ENCODE peak calls at places on chromosomes 7 and 10, in four cellular contexts. One of them, this sample, is unnamed.
A peak's percentile ranks its signal among the peaks of the same experiment; 100 is the strongest.

GRCh38 chr7:5827755-5828154 is 46.3 kb upstream of the RNF216 start:
- DNase-seq in GM03348: no peak
- DNase-seq in stimulated activated CD8-positive, alpha-beta memory T cell treated with anti-CD3 and anti-CD28 coated beads, Interleukin-2, amount 100 ng/mL, for 1 hour: no peak
- DNase-seq in endothelial cell: peak; percentile 43
- DNase-seq in this sample: peak; percentile 14

GRCh38 chr7:22357311-22358175 is 589 bp upstream of the RAPGEF5 start:
- DNase-seq in stimulated activated CD8-positive, alpha-beta memory T cell treated with anti-CD3 and anti-CD28 coated beads, Interleukin-2, amount 100 ng/mL, for 1 hour: no peak
- DNase-seq in endothelial cell: peak; percentile 3
- DNase-seq in GM03348: no peak
- DNase-seq in this sample: peak; percentile 2

GRCh38 chr7:158400601-158401225 is 186.9 kb downstream of the PTPRN2 start:
- DNase-seq in GM03348: no peak
- DNase-seq in stimulated activated CD8-positive, alpha-beta memory T cell treated with anti-CD3 and anti-CD28 coated beads, Interleukin-2, amount 100 ng/mL, for 1 hour: no peak
- DNase-seq in endothelial cell: no peak
- DNase-seq in this sample: no peak

GRCh38 chr10:8054498-8055407 is at the start of gene GATA3:
- DNase-seq in endothelial cell: peak; percentile 82
- DNase-seq in GM03348: peak; percentile 65
- DNase-seq in stimulated activated CD8-positive, alpha-beta memory T cell treated with anti-CD3 and anti-CD28 coated beads, Interleukin-2, amount 100 ng/mL, for 1 hour: peak; percentile 69
- DNase-seq in this sample: peak; percentile 82

GRCh38 chr7:135743907-135744789 is 4.5 kb downstream of the FAM180A start:
- DNase-seq in endothelial cell: no peak
- DNase-seq in GM03348: peak; percentile 41
- DNase-seq in stimulated activated CD8-positive, alpha-beta memory T cell treated with anti-CD3 and anti-CD28 coated beads, Interleukin-2, amount 100 ng/mL, for 1 hour: no peak
- DNase-seq in this sample: no peak

GRCh38 chr10:107689318-107689717 is 524.8 kb upstream of the SORCS1 start:
- DNase-seq in GM03348: peak; percentile 2
- DNase-seq in stimulated activated CD8-positive, alpha-beta memory T cell treated with anti-CD3 and anti-CD28 coated beads, Interleukin-2, amount 100 ng/mL, for 1 hour: no peak
- DNase-seq in endothelial cell: no peak
- DNase-seq in this sample: no peak

GRCh38 chr10:78203915-78204818 is 170.5 kb downstream of the RPS24 start:
- DNase-seq in stimulated activated CD8-positive, alpha-beta memory T cell treated with anti-CD3 and anti-CD28 coated beads, Interleukin-2, amount 100 ng/mL, for 1 hour: no peak
- DNase-seq in GM03348: peak; percentile 29
- DNase-seq in endothelial cell: no peak
- DNase-seq in this sample: peak; percentile 68

GRCh38 chr7:2716488-2716887 is 28.5 kb downstream of the AMZ1 start:
- DNase-seq in stimulated activated CD8-positive, alpha-beta memory T cell treated with anti-CD3 and anti-CD28 coated beads, Interleukin-2, amount 100 ng/mL, for 1 hour: no peak
- DNase-seq in endothelial cell: no peak
- DNase-seq in GM03348: no peak
- DNase-seq in this sample: no peak

GRCh38 chr10:114073787-114074186 is 30.1 kb downstream of the ADRB1 start:
- DNase-seq in endothelial cell: no peak
- DNase-seq in stimulated activated CD8-positive, alpha-beta memory T cell treated with anti-CD3 and anti-CD28 coated beads, Interleukin-2, amount 100 ng/mL, for 1 hour: no peak
- DNase-seq in GM03348: no peak
- DNase-seq in this sample: no peak

GRCh38 chr10:3067045-3067858 is at the start of gene PFKP:
- DNase-seq in stimulated activated CD8-positive, alpha-beta memory T cell treated with anti-CD3 and anti-CD28 coated beads, Interleukin-2, amount 100 ng/mL, for 1 hour: peak; percentile 36
- DNase-seq in endothelial cell: peak; percentile 33
- DNase-seq in GM03348: peak; percentile 79
- DNase-seq in this sample: peak; percentile 81

GRCh38 chr10:98172073-98172472 is 37.6 kb downstream of the R3HCC1L start:
- DNase-seq in endothelial cell: no peak
- DNase-seq in stimulated activated CD8-positive, alpha-beta memory T cell treated with anti-CD3 and anti-CD28 coated beads, Interleukin-2, amount 100 ng/mL, for 1 hour: no peak
- DNase-seq in GM03348: peak; percentile 65
- DNase-seq in this sample: peak; percentile 76

GRCh38 chr7:104901239-104901638 is 112.8 kb upstream of the KMT2E start:
- DNase-seq in stimulated activated CD8-positive, alpha-beta memory T cell treated with anti-CD3 and anti-CD28 coated beads, Interleukin-2, amount 100 ng/mL, for 1 hour: no peak
- DNase-seq in endothelial cell: no peak
- DNase-seq in GM03348: no peak
- DNase-seq in this sample: no peak

GRCh38 chr7:16891874-16892620 is 10.3 kb upstream of the AGR3 start:
- DNase-seq in stimulated activated CD8-positive, alpha-beta memory T cell treated with anti-CD3 and anti-CD28 coated beads, Interleukin-2, amount 100 ng/mL, for 1 hour: no peak
- DNase-seq in GM03348: no peak
- DNase-seq in endothelial cell: no peak
- DNase-seq in this sample: no peak

GRCh38 chr7:132742152-132742551 is 165.9 kb upstream of the PLXNA4 start:
- DNase-seq in endothelial cell: no peak
- DNase-seq in stimulated activated CD8-positive, alpha-beta memory T cell treated with anti-CD3 and anti-CD28 coated beads, Interleukin-2, amount 100 ng/mL, for 1 hour: no peak
- DNase-seq in GM03348: no peak
- DNase-seq in this sample: no peak

GRCh38 chr7:65354263-65354662 is 19.4 kb upstream of the ZNF92 start:
- DNase-seq in stimulated activated CD8-positive, alpha-beta memory T cell treated with anti-CD3 and anti-CD28 coated beads, Interleukin-2, amount 100 ng/mL, for 1 hour: no peak
- DNase-seq in endothelial cell: no peak
- DNase-seq in GM03348: no peak
- DNase-seq in this sample: no peak

GRCh38 chr10:23478570-23478969 is 39.7 kb downstream of the OTUD1 start:
- DNase-seq in GM03348: no peak
- DNase-seq in endothelial cell: no peak
- DNase-seq in stimulated activated CD8-positive, alpha-beta memory T cell treated with anti-CD3 and anti-CD28 coated beads, Interleukin-2, amount 100 ng/mL, for 1 hour: no peak
- DNase-seq in this sample: peak; percentile 3

GRCh38 chr7:46654546-46655443 is 733.7 kb upstream of the IGFBP3 start:
- DNase-seq in endothelial cell: no peak
- DNase-seq in stimulated activated CD8-positive, alpha-beta memory T cell treated with anti-CD3 and anti-CD28 coated beads, Interleukin-2, amount 100 ng/mL, for 1 hour: no peak
- DNase-seq in GM03348: no peak
- DNase-seq in this sample: no peak

GRCh38 chr10:13759167-13759566 is 172.4 kb downstream of the PRPF18 start:
- DNase-seq in stimulated activated CD8-positive, alpha-beta memory T cell treated with anti-CD3 and anti-CD28 coated beads, Interleukin-2, amount 100 ng/mL, for 1 hour: no peak
- DNase-seq in endothelial cell: no peak
- DNase-seq in GM03348: no peak
- DNase-seq in this sample: no peak

GRCh38 chr10:8312861-8313260 is 258.4 kb downstream of the GATA3 start:
- DNase-seq in stimulated activated CD8-positive, alpha-beta memory T cell treated with anti-CD3 and anti-CD28 coated beads, Interleukin-2, amount 100 ng/mL, for 1 hour: no peak
- DNase-seq in endothelial cell: no peak
- DNase-seq in GM03348: no peak
- DNase-seq in this sample: peak; percentile 74

GRCh38 chr10:65618125-65618524 is 1307.7 kb upstream of the LRRTM3 start:
- DNase-seq in stimulated activated CD8-positive, alpha-beta memory T cell treated with anti-CD3 and anti-CD28 coated beads, Interleukin-2, amount 100 ng/mL, for 1 hour: no peak
- DNase-seq in endothelial cell: no peak
- DNase-seq in GM03348: no peak
- DNase-seq in this sample: peak; percentile 15

GRCh38 chr7:73338321-73338720 is 10.4 kb downstream of the FKBP6 start:
- DNase-seq in endothelial cell: no peak
- DNase-seq in stimulated activated CD8-positive, alpha-beta memory T cell treated with anti-CD3 and anti-CD28 coated beads, Interleukin-2, amount 100 ng/mL, for 1 hour: no peak
- DNase-seq in GM03348: no peak
- DNase-seq in this sample: peak; percentile 87

GRCh38 chr10:96225119-96225518 is 46.2 kb downstream of the BLNK start:
- DNase-seq in endothelial cell: no peak
- DNase-seq in stimulated activated CD8-positive, alpha-beta memory T cell treated with anti-CD3 and anti-CD28 coated beads, Interleukin-2, amount 100 ng/mL, for 1 hour: no peak
- DNase-seq in GM03348: no peak
- DNase-seq in this sample: no peak

GRCh38 chr7:157445956-157446295 is 109.1 kb downstream of the DNAJB6 start:
- DNase-seq in stimulated activated CD8-positive, alpha-beta memory T cell treated with anti-CD3 and anti-CD28 coated beads, Interleukin-2, amount 100 ng/mL, for 1 hour: no peak
- DNase-seq in GM03348: no peak
- DNase-seq in endothelial cell: no peak
- DNase-seq in this sample: no peak

GRCh38 chr7:1851731-1852531 is 181.9 kb downstream of the ELFN1 start:
- DNase-seq in stimulated activated CD8-positive, alpha-beta memory T cell treated with anti-CD3 and anti-CD28 coated beads, Interleukin-2, amount 100 ng/mL, for 1 hour: no peak
- DNase-seq in endothelial cell: no peak
- DNase-seq in GM03348: no peak
- DNase-seq in this sample: no peak

GRCh38 chr10:78416031-78416800 is 382.6 kb downstream of the RPS24 start:
- DNase-seq in endothelial cell: no peak
- DNase-seq in GM03348: peak; percentile 83
- DNase-seq in stimulated activated CD8-positive, alpha-beta memory T cell treated with anti-CD3 and anti-CD28 coated beads, Interleukin-2, amount 100 ng/mL, for 1 hour: no peak
- DNase-seq in this sample: no peak

GRCh38 chr7:21641546-21641945 is 98.7 kb downstream of the DNAH11 start:
- DNase-seq in endothelial cell: no peak
- DNase-seq in stimulated activated CD8-positive, alpha-beta memory T cell treated with anti-CD3 and anti-CD28 coated beads, Interleukin-2, amount 100 ng/mL, for 1 hour: no peak
- DNase-seq in GM03348: no peak
- DNase-seq in this sample: no peak

GRCh38 chr10:86389441-86390193 is 23.0 kb upstream of the GRID1 start:
- DNase-seq in GM03348: peak; percentile 48
- DNase-seq in stimulated activated CD8-positive, alpha-beta memory T cell treated with anti-CD3 and anti-CD28 coated beads, Interleukin-2, amount 100 ng/mL, for 1 hour: no peak
- DNase-seq in endothelial cell: peak; percentile 67
- DNase-seq in this sample: peak; percentile 79

GRCh38 chr7:141053626-141054025 is 20.2 kb upstream of the TMEM178B start:
- DNase-seq in endothelial cell: no peak
- DNase-seq in GM03348: no peak
- DNase-seq in stimulated activated CD8-positive, alpha-beta memory T cell treated with anti-CD3 and anti-CD28 coated beads, Interleukin-2, amount 100 ng/mL, for 1 hour: peak; percentile 27
- DNase-seq in this sample: no peak

GRCh38 chr7:116834815-116835533 is 27.4 kb upstream of the CAPZA2 start:
- DNase-seq in GM03348: peak; percentile 35
- DNase-seq in endothelial cell: no peak
- DNase-seq in stimulated activated CD8-positive, alpha-beta memory T cell treated with anti-CD3 and anti-CD28 coated beads, Interleukin-2, amount 100 ng/mL, for 1 hour: no peak
- DNase-seq in this sample: peak; percentile 60

GRCh38 chr7:453597-454306 is 65.9 kb downstream of the PDGFA start:
- DNase-seq in GM03348: no peak
- DNase-seq in stimulated activated CD8-positive, alpha-beta memory T cell treated with anti-CD3 and anti-CD28 coated beads, Interleukin-2, amount 100 ng/mL, for 1 hour: no peak
- DNase-seq in endothelial cell: no peak
- DNase-seq in this sample: no peak

GRCh38 chr10:101828734-101829551 is 10.7 kb upstream of the OGA start:
- DNase-seq in endothelial cell: no peak
- DNase-seq in GM03348: no peak
- DNase-seq in stimulated activated CD8-positive, alpha-beta memory T cell treated with anti-CD3 and anti-CD28 coated beads, Interleukin-2, amount 100 ng/mL, for 1 hour: no peak
- DNase-seq in this sample: peak; percentile 36

GRCh38 chr7:37052673-37053072 is 328.4 kb upstream of the AOAH start:
- DNase-seq in GM03348: peak; percentile 33
- DNase-seq in stimulated activated CD8-positive, alpha-beta memory T cell treated with anti-CD3 and anti-CD28 coated beads, Interleukin-2, amount 100 ng/mL, for 1 hour: no peak
- DNase-seq in endothelial cell: peak; percentile 47
- DNase-seq in this sample: peak; percentile 68

GRCh38 chr7:42959549-42959948 is 27.4 kb downstream of the MRPL32 start:
- DNase-seq in GM03348: no peak
- DNase-seq in stimulated activated CD8-positive, alpha-beta memory T cell treated with anti-CD3 and anti-CD28 coated beads, Interleukin-2, amount 100 ng/mL, for 1 hour: no peak
- DNase-seq in endothelial cell: no peak
- DNase-seq in this sample: no peak

GRCh38 chr7:55066479-55066878 is 47.7 kb downstream of the EGFR start:
- DNase-seq in stimulated activated CD8-positive, alpha-beta memory T cell treated with anti-CD3 and anti-CD28 coated beads, Interleukin-2, amount 100 ng/mL, for 1 hour: no peak
- DNase-seq in GM03348: peak; percentile 57
- DNase-seq in endothelial cell: no peak
- DNase-seq in this sample: no peak

GRCh38 chr10:113475381-113475807 is 77.5 kb upstream of the HABP2 start:
- DNase-seq in endothelial cell: no peak
- DNase-seq in stimulated activated CD8-positive, alpha-beta memory T cell treated with anti-CD3 and anti-CD28 coated beads, Interleukin-2, amount 100 ng/mL, for 1 hour: no peak
- DNase-seq in GM03348: peak; percentile 82
- DNase-seq in this sample: peak; percentile 21

GRCh38 chr10:89469517-89469916 is 55.1 kb downstream of the IFIT5 start:
- DNase-seq in GM03348: no peak
- DNase-seq in endothelial cell: no peak
- DNase-seq in stimulated activated CD8-positive, alpha-beta memory T cell treated with anti-CD3 and anti-CD28 coated beads, Interleukin-2, amount 100 ng/mL, for 1 hour: no peak
- DNase-seq in this sample: no peak

GRCh38 chr7:121366852-121367431 is 29.2 kb downstream of the FAM3C start:
- DNase-seq in stimulated activated CD8-positive, alpha-beta memory T cell treated with anti-CD3 and anti-CD28 coated beads, Interleukin-2, amount 100 ng/mL, for 1 hour: no peak
- DNase-seq in GM03348: peak; percentile 47
- DNase-seq in endothelial cell: peak; percentile 11
- DNase-seq in this sample: peak; percentile 67